ENCODE peak calls at places on chromosome 14, in eight cellular contexts. F, B, M, S, N, D, X and Z are unnamed samples.

GRCh38 chr14:79661762-79662161 is 549.5 kb downstream of the DIO2 start:
- DNase-seq in D (peak), B (no peak), S (no peak), M (no peak), N (peak), F (no peak), X (no peak), Z (peak)

GRCh38 chr14:96309128-96309906 is 53.3 kb downstream of the BDKRB1 start:
- DNase-seq in X (no peak), M (peak), D (peak), N (no peak), S (no peak), B (no peak), F (no peak), Z (no peak)

GRCh38 chr14:36271939-36272907 is 48.2 kb downstream of the MBIP start:
- DNase-seq in B (peak), S (no peak), X (no peak), M (peak), N (peak), D (no peak), F (no peak), Z (peak)

GRCh38 chr14:89245802-89246201 is 171.2 kb downstream of the FOXN3 start:
- DNase-seq in F (no peak), M (no peak), D (no peak), B (no peak), N (no peak), X (no peak), S (no peak), Z (peak)

GRCh38 chr14:26392498-26392897 is 205.3 kb downstream of the NOVA1 start:
- DNase-seq in D (no peak), M (no peak), N (no peak), F (no peak), X (no peak), B (no peak), S (no peak), Z (no peak)

GRCh38 chr14:72962829-72963312 is 36.6 kb downstream of the DCAF4 start:
- DNase-seq in N (peak), S (no peak), X (no peak), M (peak), B (no peak), F (peak), D (peak), Z (peak)

GRCh38 chr14:92993302-92993701 is 70.4 kb downstream of the CHGA start:
- DNase-seq in D (no peak), X (no peak), S (no peak), N (no peak), M (no peak), F (peak), B (no peak), Z (no peak)

GRCh38 chr14:38623661-38624060 is 367.8 kb upstream of the CLEC14A start:
- DNase-seq in B (no peak), X (no peak), F (no peak), N (no peak), D (no peak), M (no peak), S (no peak), Z (no peak)

GRCh38 chr14:104972301-104973211 is 5.6 kb downstream of the AHNAK2 start:
- DNase-seq in N (peak), D (peak), F (no peak), X (no peak), S (no peak), B (no peak), M (peak), Z (peak)

GRCh38 chr14:74401504-74402241 is 24.3 kb downstream of the SYNDIG1L start:
- DNase-seq in B (peak), M (peak), S (peak), N (no peak), F (peak), X (peak), D (peak), Z (no peak)

GRCh38 chr14:103662591-103662990 is 33.6 kb downstream of the KLC1 start:
- DNase-seq in X (no peak), B (no peak), S (no peak), D (no peak), F (no peak), N (no peak), M (no peak), Z (no peak)

GRCh38 chr14:85483037-85483436 is 46.9 kb upstream of the FLRT2 start:
- DNase-seq in D (no peak), X (no peak), F (no peak), N (no peak), S (no peak), B (no peak), M (no peak), Z (peak)

GRCh38 chr14:58829594-58829993 is 191.8 kb downstream of the DACT1 start:
- DNase-seq in X (no peak), N (peak), B (no peak), S (no peak), D (peak), F (no peak), M (no peak), Z (peak)

GRCh38 chr14:69687963-69688649 is 76.7 kb downstream of the SUSD6 start:
- DNase-seq in D (no peak), M (no peak), F (no peak), S (no peak), N (no peak), X (no peak), B (no peak), Z (no peak)

GRCh38 chr14:23492618-23493272 is 23.2 kb downstream of the NGDN start:
- DNase-seq in F (no peak), B (no peak), M (no peak), N (no peak), X (no peak), D (no peak), S (no peak), Z (peak)

GRCh38 chr14:101006008-101006407 is 102.5 kb upstream of the RTL1 start:
- DNase-seq in D (no peak), N (no peak), F (peak), B (no peak), X (no peak), S (no peak), M (no peak), Z (no peak)

GRCh38 chr14:29627141-29627540 is 300.5 kb downstream of the PRKD1 start:
- DNase-seq in N (no peak), X (no peak), F (no peak), S (no peak), B (no peak), M (no peak), D (peak), Z (peak)

GRCh38 chr14:68312884-68313725 is 479.8 kb downstream of the ZFP36L1 start:
- DNase-seq in N (no peak), F (no peak), X (no peak), D (no peak), S (no peak), M (no peak), B (peak), Z (no peak)

GRCh38 chr14:61130512-61131260 is 149.6 kb downstream of the SLC38A6 start:
- DNase-seq in B (no peak), M (no peak), N (no peak), D (no peak), S (no peak), X (no peak), F (no peak), Z (no peak)

GRCh38 chr14:63164108-63164683 is 40.0 kb upstream of the RHOJ start:
- DNase-seq in S (no peak), N (no peak), X (no peak), M (no peak), B (no peak), F (no peak), D (no peak), Z (no peak)

GRCh38 chr14:32939254-32940065 is 781 bp downstream of the NPAS3 start:
- DNase-seq in D (peak), B (peak), M (peak), F (no peak), S (no peak), N (peak), X (no peak), Z (no peak)

GRCh38 chr14:50082784-50083466 is 33.4 kb downstream of the VCPKMT start:
- DNase-seq in S (peak), F (peak), X (peak), M (no peak), D (peak), B (peak), N (peak), Z (peak)

GRCh38 chr14:99587463-99588278 is 16.3 kb downstream of the CCDC85C start:
- DNase-seq in X (no peak), S (no peak), D (no peak), F (no peak), B (no peak), N (no peak), M (no peak), Z (no peak)